ENCODE peak calls at places on chromosomes 5 and 9, in four cellular contexts. T is HepG2, F is K562, D is GM12878. B is an unnamed sample.

GRCh38 chr5:41312478-41313060 is 99.2 kb upstream of the C6 start:
- DNase-seq in F (no peak), T (no peak), D (no peak), B (no peak)

GRCh38 chr9:5440426-5440825 is 2.7 kb upstream of the PLGRKT start:
- DNase-seq in T (no peak), D (no peak), F (no peak), B (no peak)

GRCh38 chr5:177501874-177502678 is 4.7 kb upstream of the PDLIM7 start:
- DNase-seq in D (peak; percentile 67), F (no peak), T (no peak), B (no peak)

GRCh38 chr5:75710630-75711029 is 6.6 kb downstream of the POC5 start:
- DNase-seq in F (no peak), D (no peak), T (no peak), B (no peak)

GRCh38 chr9:16030513-16031185 is 477.8 kb downstream of the CCDC171 start:
- DNase-seq in T (no peak), D (peak; percentile 35), F (no peak), B (peak; percentile 18)

GRCh38 chr5:73818357-73818756 is 192.4 kb downstream of the ARHGEF28 start:
- DNase-seq in F (no peak), T (no peak), D (no peak), B (no peak)

GRCh38 chr5:97618721-97619120 is 435.7 kb upstream of the RIOK2 start:
- DNase-seq in D (no peak), F (no peak), T (no peak), B (no peak)

GRCh38 chr5:150116667-150117395 is 30.5 kb upstream of the CSF1R start:
- DNase-seq in T (no peak), D (no peak), F (peak; percentile 35), B (no peak)

GRCh38 chr5:27137329-27137728 is 98.9 kb upstream of the CDH9 start:
- DNase-seq in F (no peak), D (no peak), T (no peak), B (no peak)

GRCh38 chr5:177472460-177473441 is 683 bp downstream of the DBN1 start:
- DNase-seq in D (no peak), F (peak; percentile 87), T (peak; percentile 25), B (no peak)

GRCh38 chr5:14101922-14102321 is 41.2 kb upstream of the TRIO start:
- DNase-seq in D (no peak), F (no peak), T (no peak), B (no peak)

GRCh38 chr9:38414040-38414723 is 10.1 kb downstream of the IGFBPL1 start:
- DNase-seq in D (no peak), F (no peak), T (no peak), B (no peak)

GRCh38 chr9:8850916-8851315 is 1051.3 kb upstream of the DMAC1 start:
- DNase-seq in D (no peak), F (no peak), T (no peak), B (no peak)

GRCh38 chr9:81661339-81661738 is 28.0 kb downstream of the TLE1 start:
- DNase-seq in F (no peak), D (no peak), T (no peak), B (no peak)

GRCh38 chr5:135251099-135251498 is 147.9 kb downstream of the MACROH2A1 start:
- DNase-seq in D (no peak), T (no peak), F (no peak), B (no peak)

GRCh38 chr9:33019797-33020196 is 5.3 kb upstream of the DNAJA1 start:
- DNase-seq in T (no peak), D (no peak), F (no peak), B (no peak)

GRCh38 chr9:131096490-131097258 is at the start of gene AIF1L:
- DNase-seq in T (no peak), D (no peak), F (peak; percentile 99), B (peak; percentile 41)

GRCh38 chr9:115442054-115442453 is 324.1 kb upstream of the TNC start:
- DNase-seq in T (no peak), F (no peak), D (no peak), B (no peak)

GRCh38 chr5:113804264-113804663 is 290.8 kb downstream of the YTHDC2 start:
- DNase-seq in D (no peak), T (no peak), F (no peak), B (no peak)

GRCh38 chr9:116149844-116150243 is 3.7 kb upstream of the PAPPA start:
- DNase-seq in T (no peak), D (no peak), F (peak; percentile 34), B (peak; percentile 76)

GRCh38 chr5:134590992-134591659 is 41.5 kb downstream of the SAR1B start:
- DNase-seq in T (peak; percentile 71), D (no peak), F (no peak), B (no peak)

GRCh38 chr5:91503321-91503720 is 120.2 kb upstream of the ARRDC3 start:
- DNase-seq in T (no peak), D (no peak), F (no peak), B (no peak)

GRCh38 chr5:138000102-138000723 is 32.7 kb downstream of the FAM13B start:
- DNase-seq in D (no peak), T (peak; percentile 77), F (no peak), B (peak; percentile 86)

GRCh38 chr9:119003882-119004617 is 365.2 kb downstream of the BRINP1 start:
- DNase-seq in T (no peak), D (no peak), F (no peak), B (no peak)

DNA sequence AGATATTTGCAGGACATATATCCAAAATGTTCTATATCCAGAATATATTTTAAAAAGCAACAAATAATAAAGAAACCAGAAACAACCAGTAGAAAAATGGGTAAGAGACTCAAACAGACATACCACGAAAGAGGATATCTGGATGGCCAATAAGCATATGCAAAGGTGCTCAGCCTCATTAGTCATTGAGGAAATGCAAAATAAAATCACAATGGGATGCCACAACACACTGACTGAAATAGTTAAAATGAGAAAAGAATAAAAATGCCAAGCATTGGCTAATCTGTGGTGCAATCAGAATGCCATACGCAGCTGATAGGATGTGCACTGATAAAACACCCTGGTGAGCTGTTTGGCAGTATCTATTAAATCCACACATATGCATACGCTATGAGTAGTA is 265.8 kb upstream of the ANKH start:
- DNase-seq in T (no peak), F (no peak), D (no peak), B (no peak)
- TF ChIP-seq JUNB in T (no peak), F (no peak), D (no peak), B (no peak)

GRCh38 chr5:174319551-174319950 is 274.0 kb downstream of the NSG2 start:
- DNase-seq in T (no peak), F (no peak), D (no peak), B (no peak)
- TF ChIP-seq POLR2A in T (no peak), F (no peak), D (no peak), B (no peak)

GRCh38 chr9:88302579-88303324 is 85.5 kb upstream of the SPIN1 start:
- DNase-seq in T (no peak), F (no peak), D (no peak), B (no peak)

GRCh38 chr9:88308831-88309230 is 79.4 kb upstream of the SPIN1 start:
- DNase-seq in T (no peak), D (no peak), F (no peak), B (no peak)

GRCh38 chr9:88307136-88307535 is 81.1 kb upstream of the SPIN1 start:
- DNase-seq in D (no peak), F (no peak), T (no peak), B (no peak)

GRCh38 chr9:88300556-88300955 is 87.7 kb upstream of the SPIN1 start:
- DNase-seq in F (no peak), D (no peak), T (no peak), B (no peak)

DNA sequence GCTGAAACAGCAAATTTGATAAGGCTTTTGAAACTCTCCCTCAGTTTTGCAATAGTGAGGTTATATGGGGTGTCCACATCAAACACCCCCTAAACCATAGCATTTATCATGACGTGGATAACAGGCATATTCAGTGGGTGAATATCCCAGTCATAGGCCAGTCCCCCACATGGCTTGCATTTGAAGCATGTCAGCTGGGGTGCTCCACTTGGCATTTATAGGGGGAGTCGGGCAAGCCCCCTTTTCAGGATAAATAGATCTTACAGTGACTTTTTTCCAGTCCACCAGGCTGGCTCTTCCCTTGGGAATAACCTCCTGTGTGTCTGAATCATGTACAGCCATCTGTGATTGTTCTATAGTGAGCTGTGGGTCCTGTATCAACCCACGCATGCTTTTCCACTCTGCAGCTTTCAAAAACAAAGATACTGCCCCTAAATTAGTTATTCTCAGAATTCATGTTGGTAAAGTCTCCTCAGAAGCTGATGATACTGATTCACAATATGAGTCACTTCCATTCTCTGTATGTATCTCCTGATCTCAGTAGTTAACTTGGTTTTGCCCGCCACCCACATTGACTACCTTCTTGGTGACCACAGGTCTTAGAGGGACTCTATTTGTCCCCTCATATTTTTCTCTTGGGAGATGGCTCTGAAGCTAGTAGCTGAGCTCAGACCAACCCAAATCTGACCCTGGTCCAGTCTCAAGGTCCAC is 84.3 kb upstream of the SPIN1 start:
- DNase-seq in F (no peak), T (no peak), D (peak; percentile 23), B (no peak)
- TF ChIP-seq JUNB in F (no peak), T (no peak), D (peak; percentile 91), B (no peak)

DNA sequence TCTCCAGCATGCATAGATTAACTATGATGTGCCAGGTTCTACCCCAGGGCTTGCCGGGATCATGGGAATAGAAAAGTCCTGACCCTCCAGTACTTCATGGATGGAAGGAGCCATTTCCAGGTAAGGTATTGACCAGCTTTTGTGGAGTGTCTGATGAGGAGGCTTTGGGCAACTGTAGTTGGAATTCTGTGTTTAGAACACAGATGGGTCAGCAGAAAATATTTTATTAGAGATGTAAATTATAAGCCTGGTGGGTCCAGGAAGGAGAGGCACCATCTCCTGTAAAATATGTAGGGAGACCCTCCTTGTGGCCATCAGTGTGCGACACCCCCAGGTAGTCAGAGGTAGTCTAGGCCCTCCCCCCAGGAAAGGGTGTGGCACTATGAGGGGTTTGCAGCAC is 156.2 kb downstream of the IRX1 start:
- DNase-seq in T (no peak), F (no peak), D (no peak), B (no peak)
- TF ChIP-seq POLR2A in T (no peak), F (no peak), D (no peak), B (no peak)

GRCh38 chr5:59798862-59799667 is 94.5 kb downstream of the PDE4D start:
- DNase-seq in F (no peak), T (no peak), D (peak; percentile 60), B (no peak)

GRCh38 chr5:59795141-59795540 is 98.4 kb downstream of the PDE4D start:
- DNase-seq in T (no peak), F (no peak), D (no peak), B (no peak)

GRCh38 chr5:59800375-59800893 is 93.1 kb downstream of the PDE4D start:
- DNase-seq in F (no peak), T (no peak), D (no peak), B (no peak)

DNA sequence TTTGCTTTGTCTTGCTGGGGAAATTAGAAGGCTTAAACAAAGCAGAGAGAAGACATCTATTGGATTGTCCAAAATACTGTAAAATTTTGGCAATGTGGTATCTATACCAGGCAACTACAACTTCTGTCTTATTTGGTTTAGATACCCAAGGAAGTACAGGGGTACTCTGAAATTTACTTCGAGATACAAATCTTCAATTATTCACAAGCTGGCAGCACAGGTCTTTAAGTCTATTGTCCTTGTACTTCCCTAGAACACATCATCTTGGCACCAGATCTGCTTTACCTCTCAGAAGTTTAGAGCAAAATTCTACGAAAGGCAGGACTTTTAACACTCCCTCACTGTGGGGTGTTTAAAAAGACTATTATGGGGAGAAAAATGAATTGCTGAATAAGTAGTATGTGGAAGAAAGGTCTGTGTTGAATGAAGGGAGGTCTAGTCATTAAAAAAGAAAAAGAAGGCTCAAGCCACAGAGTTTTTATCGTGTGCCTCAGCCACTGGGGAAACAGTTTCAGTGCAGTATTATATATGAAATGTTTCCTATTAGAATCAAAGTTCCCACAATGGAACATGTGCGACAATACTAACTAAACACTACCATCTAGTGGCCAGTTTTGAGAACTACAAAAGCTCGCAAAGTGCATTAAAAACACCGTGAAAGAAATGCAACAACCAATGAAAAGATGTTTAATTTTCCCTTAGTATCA is 93.7 kb downstream of the PDE4D start:
- DNase-seq in D (peak; percentile 24), F (peak; percentile 24), T (peak; percentile 7), B (peak; percentile 68)
- TF ChIP-seq JUNB in D (no peak), F (no peak), T (no peak), B (peak; percentile 32)

GRCh38 chr9:134325813-134326753 is at the start of gene RXRA:
- DNase-seq in T (peak; percentile 60), F (peak; percentile 91), D (no peak), B (peak; percentile 85)
- TF ChIP-seq POLR2A in T (peak; percentile 50), F (no peak), D (no peak), B (peak; percentile 70)

B was measured in A549.